ENCODE peak calls at places on chromosome 9, in nine cellular contexts. X is dermis blood vessel endothelial cell; U is NB4; J is stimulated activated CD8-positive, alpha-beta memory T cell treated with anti-CD3 and anti-CD28 coated beads, Interleukin-7, amount 100 ng/mL, for 24 hours; E is neural progenitor cell; L is HS-5; O is GDM1; M is activated T-cell treated with anti-CD3 and anti-CD28 coated beads, Interleukin-2, amount 50 U/mL, for 72 hours; Z is CD8-positive, alpha-beta memory T cell. C is an unnamed sample.

GRCh38 chr9:112409758-112410157 is 29.9 kb downstream of the HSDL2 start:
- DNase-seq in Z (no peak), J (no peak), O (no peak), L (no peak), M (no peak), E (no peak), X (no peak), U (no peak), C (no peak)

GRCh38 chr9:133973111-133973790 is 18.9 kb downstream of the VAV2 start:
- DNase-seq in U (no peak), X (no peak), Z (no peak), J (no peak), M (no peak), L (no peak), E (no peak), O (no peak), C (no peak)

GRCh38 chr9:2420488-2421056 is 201.0 kb upstream of the VLDLR start:
- DNase-seq in J (no peak), Z (no peak), L (no peak), M (no peak), X (no peak), E (no peak), O (no peak), U (no peak), C (no peak)

GRCh38 chr9:121772600-121773285 is 121.3 kb downstream of the DAB2IP start:
- DNase-seq in X (no peak), O (no peak), U (no peak), J (no peak), E (no peak), L (no peak), Z (no peak), M (no peak), C (no peak)

GRCh38 chr9:127878001-127878651 is 651 bp upstream of the AK1 start:
- DNase-seq in M (no peak), J (no peak), L (no peak), Z (no peak), O (no peak), E (peak; percentile 84), U (no peak), X (no peak), C (no peak)

GRCh38 chr9:114080773-114081440 is 2.8 kb upstream of the AMBP start:
- DNase-seq in X (no peak), L (no peak), E (no peak), O (no peak), U (no peak), J (no peak), M (no peak), Z (no peak), C (no peak)

GRCh38 chr9:37971107-37971459 is 67.2 kb upstream of the SLC25A51 start:
- DNase-seq in L (no peak), J (no peak), E (no peak), X (no peak), Z (no peak), M (peak; percentile 38), U (no peak), O (no peak), C (no peak)

GRCh38 chr9:105216440-105217178 is 27.8 kb upstream of the SLC44A1 start:
- DNase-seq in O (no peak), X (no peak), U (no peak), J (no peak), L (no peak), E (no peak), Z (no peak), M (no peak), C (no peak)

GRCh38 chr9:79603222-79603925 is 31.6 kb downstream of the TLE4 start:
- DNase-seq in X (no peak), E (no peak), O (no peak), M (no peak), J (no peak), U (no peak), L (no peak), Z (no peak), C (no peak)

GRCh38 chr9:135404451-135405144 is 75.0 kb upstream of the PPP1R26 start:
- DNase-seq in U (no peak), J (no peak), O (no peak), M (no peak), Z (no peak), X (no peak), L (no peak), E (no peak), C (no peak)

GRCh38 chr9:69452110-69452780 is 127.2 kb downstream of the ENTREP1 start:
- DNase-seq in L (no peak), J (no peak), Z (no peak), U (no peak), E (peak; percentile 81), O (no peak), X (no peak), M (no peak), C (no peak)

GRCh38 chr9:2267171-2267740 is 252.1 kb downstream of the SMARCA2 start:
- DNase-seq in X (no peak), U (no peak), M (no peak), Z (no peak), L (no peak), O (no peak), E (no peak), J (no peak), C (no peak)

GRCh38 chr9:37967681-37968080 is 63.8 kb upstream of the SLC25A51 start:
- DNase-seq in M (no peak), L (no peak), U (no peak), X (no peak), J (no peak), Z (no peak), O (no peak), E (no peak), C (no peak)

GRCh38 chr9:86700601-86701000 is 246.7 kb downstream of the GAS1 start:
- DNase-seq in M (no peak), J (no peak), Z (no peak), L (no peak), X (no peak), O (no peak), E (no peak), U (no peak), C (no peak)

GRCh38 chr9:126225611-126226609 is 100.7 kb upstream of the MVB12B start:
- DNase-seq in J (no peak), X (no peak), Z (no peak), E (no peak), M (no peak), O (no peak), U (no peak), L (no peak), C (no peak)

GRCh38 chr9:21789541-21790037 is 12.8 kb upstream of the MTAP start:
- DNase-seq in J (no peak), Z (no peak), X (peak; percentile 95), O (peak; percentile 56), U (no peak), L (peak; percentile 84), M (peak; percentile 48), E (peak; percentile 86), C (peak; percentile 48)

GRCh38 chr9:132787748-132788159 is 90.3 kb downstream of the AK8 start:
- DNase-seq in M (no peak), X (no peak), E (no peak), L (no peak), U (no peak), J (no peak), Z (no peak), O (no peak), C (no peak)

GRCh38 chr9:3884736-3885135 is 358.9 kb upstream of the RFX3 start:
- DNase-seq in O (no peak), U (no peak), J (no peak), Z (no peak), X (no peak), M (no peak), E (peak; percentile 62), L (no peak), C (no peak)

GRCh38 chr9:68969538-68969937 is 44.4 kb downstream of the PRKACG start:
- DNase-seq in O (no peak), Z (no peak), J (no peak), L (no peak), M (no peak), U (no peak), E (no peak), X (no peak), C (no peak)

GRCh38 chr9:14961372-14962068 is 51.3 kb upstream of the FREM1 start:
- DNase-seq in J (no peak), E (no peak), O (no peak), L (no peak), Z (no peak), M (no peak), X (no peak), U (no peak), C (no peak)

GRCh38 chr9:86337469-86338107 is 16.6 kb downstream of the TUT7 start:
- DNase-seq in M (no peak), X (no peak), E (no peak), Z (no peak), L (no peak), J (no peak), O (no peak), U (peak; percentile 63), C (no peak)

GRCh38 chr9:108911820-108912219 is 22.1 kb downstream of the ELP1 start:
- DNase-seq in J (no peak), L (no peak), U (no peak), E (no peak), O (no peak), M (no peak), Z (no peak), X (no peak), C (no peak)

GRCh38 chr9:69120380-69121154 is 53.5 kb upstream of the TJP2 start:
- DNase-seq in Z (no peak), E (peak; percentile 59), L (no peak), J (no peak), O (no peak), M (peak; percentile 25), X (peak; percentile 60), U (no peak), C (peak; percentile 2)

GRCh38 chr9:91789941-91790340 is 160.1 kb downstream of the ROR2 start:
- DNase-seq in J (no peak), L (no peak), U (no peak), E (no peak), X (no peak), O (no peak), Z (no peak), M (no peak), C (no peak)

C was measured in CD4-positive, alpha-beta T cell.